ENCODE peak calls at places on chromosome 14, in five cellular contexts. T is iPS-NIHi11; G is MCF 10A; N is activated naive CD4-positive, alpha-beta T cell treated with anti-CD3 and anti-CD28 coated beads, Interleukin-2, amount 10 ng/mL, durations not matched to agents 7 days and 5 days; P is stimulated activated naive CD8-positive, alpha-beta T cell treated with anti-CD3 and anti-CD28 coated beads, Interleukin-15, Interleukin-2, amounts not matched to agents 100 U/mL and 50 U/mL, for 24 hours. J is an unnamed sample.

GRCh38 chr14:103391048-103391447 is 5.8 kb downstream of the MARK3 start:
- DNase-seq in P (peak), G (peak), N (peak), T (peak), J (no peak)

GRCh38 chr14:70318635-70319013 is 40.9 kb downstream of the COX16 start:
- DNase-seq in T (no peak), N (no peak), G (no peak), P (no peak), J (no peak)

GRCh38 chr14:103522649-103523582 is at the start of gene CKB:
- DNase-seq in G (no peak), T (peak), N (peak), P (no peak), J (no peak)

GRCh38 chr14:50045837-50046236 is 70.5 kb downstream of the VCPKMT start:
- DNase-seq in N (no peak), T (no peak), G (no peak), P (no peak), J (no peak)

GRCh38 chr14:25833341-25834121 is 764.3 kb downstream of the NOVA1 start:
- DNase-seq in N (no peak), G (peak), P (peak), T (peak), J (no peak)

GRCh38 chr14:104145826-104146642 is 7.6 kb downstream of the KIF26A start:
- DNase-seq in G (no peak), N (no peak), T (peak), P (no peak), J (no peak)

GRCh38 chr14:88323520-88324199 is 591 bp upstream of the KCNK10 start:
- DNase-seq in P (peak), G (no peak), T (peak), N (no peak), J (no peak)

GRCh38 chr14:91177073-91177796 is 63.4 kb downstream of the DGLUCY start:
- DNase-seq in T (peak), P (peak), G (peak), N (peak), J (no peak)

GRCh38 chr14:98198385-98198784 is 1073.6 kb downstream of the BCL11B start:
- DNase-seq in N (peak), G (no peak), P (peak), T (no peak), J (no peak)

GRCh38 chr14:68621400-68622365 is 171.2 kb downstream of the ZFP36L1 start:
- DNase-seq in P (no peak), T (no peak), G (no peak), N (no peak), J (no peak)

GRCh38 chr14:96705422-96706092 is 91.6 kb upstream of the VRK1 start:
- DNase-seq in N (no peak), T (no peak), G (no peak), P (no peak), J (no peak)

GRCh38 chr14:69326611-69327010 is 66.7 kb downstream of the GALNT16 start:
- DNase-seq in N (peak), P (no peak), T (no peak), G (no peak), J (no peak)

GRCh38 chr14:52522033-52522432 is 30.3 kb downstream of the TXNDC16 start:
- DNase-seq in N (no peak), T (no peak), G (no peak), P (no peak), J (no peak)

GRCh38 chr14:105436891-105437722 is 17.5 kb downstream of the MTA1 start:
- DNase-seq in P (no peak), N (no peak), T (no peak), G (no peak), J (no peak)

GRCh38 chr14:81453166-81453766 is 53.1 kb upstream of the STON2 start:
- DNase-seq in T (peak), P (peak), N (peak), G (peak), J (peak)

GRCh38 chr14:69270097-69270496 is 10.1 kb downstream of the GALNT16 start:
- DNase-seq in G (no peak), P (no peak), T (no peak), N (no peak), J (no peak)

GRCh38 chr14:22418631-22419030 is 170.4 kb downstream of the DAD1 start:
- DNase-seq in P (no peak), T (no peak), G (no peak), N (no peak), J (no peak)

GRCh38 chr14:90397401-90398314 is 829 bp downstream of the CALM1 start:
- DNase-seq in P (peak), N (peak), G (peak), T (peak), J (peak)